ENCODE peak calls at places on chromosome 5, in five cellular contexts. One of them, this sample, is unnamed.

GRCh38 chr5:135478938-135479337 is 26.8 kb upstream of the TIFAB start:
- DNase-seq in heart left ventricle: no peak
- DNase-seq in stimulated activated CD8-positive, alpha-beta memory T cell treated with anti-CD3 and anti-CD28 coated beads, Interleukin-7, amount 100 ng/mL, for 24 hours: no peak
- DNase-seq in skeletal muscle cell: no peak
- DNase-seq in NCI-H774: peak
- DNase-seq in this sample: no peak

GRCh38 chr5:86814315-86814714 is 196.6 kb downstream of the COX7C start:
- DNase-seq in stimulated activated CD8-positive, alpha-beta memory T cell treated with anti-CD3 and anti-CD28 coated beads, Interleukin-7, amount 100 ng/mL, for 24 hours: no peak
- DNase-seq in heart left ventricle: no peak
- DNase-seq in skeletal muscle cell: no peak
- DNase-seq in NCI-H774: no peak
- DNase-seq in this sample: no peak

GRCh38 chr5:34914671-34915138 is 599 bp downstream of the RAD1 start:
- DNase-seq in skeletal muscle cell: no peak
- DNase-seq in stimulated activated CD8-positive, alpha-beta memory T cell treated with anti-CD3 and anti-CD28 coated beads, Interleukin-7, amount 100 ng/mL, for 24 hours: no peak
- DNase-seq in heart left ventricle: peak
- DNase-seq in NCI-H774: no peak
- DNase-seq in this sample: peak

GRCh38 chr5:135578685-135579341 is at the start of gene CXCL14:
- DNase-seq in stimulated activated CD8-positive, alpha-beta memory T cell treated with anti-CD3 and anti-CD28 coated beads, Interleukin-7, amount 100 ng/mL, for 24 hours: no peak
- DNase-seq in heart left ventricle: no peak
- DNase-seq in NCI-H774: no peak
- DNase-seq in skeletal muscle cell: peak
- DNase-seq in this sample: no peak

GRCh38 chr5:136207631-136208030 is 14.7 kb upstream of the SMIM32 start:
- DNase-seq in stimulated activated CD8-positive, alpha-beta memory T cell treated with anti-CD3 and anti-CD28 coated beads, Interleukin-7, amount 100 ng/mL, for 24 hours: no peak
- DNase-seq in heart left ventricle: no peak
- DNase-seq in NCI-H774: no peak
- DNase-seq in skeletal muscle cell: no peak
- DNase-seq in this sample: no peak

GRCh38 chr5:172777381-172778222 is 6.6 kb upstream of the DUSP1 start:
- DNase-seq in stimulated activated CD8-positive, alpha-beta memory T cell treated with anti-CD3 and anti-CD28 coated beads, Interleukin-7, amount 100 ng/mL, for 24 hours: peak
- DNase-seq in NCI-H774: no peak
- DNase-seq in heart left ventricle: peak
- DNase-seq in skeletal muscle cell: peak
- DNase-seq in this sample: no peak

GRCh38 chr5:135553688-135554462 is 18.1 kb upstream of the NEUROG1 start:
- DNase-seq in skeletal muscle cell: no peak
- DNase-seq in heart left ventricle: no peak
- DNase-seq in stimulated activated CD8-positive, alpha-beta memory T cell treated with anti-CD3 and anti-CD28 coated beads, Interleukin-7, amount 100 ng/mL, for 24 hours: no peak
- DNase-seq in NCI-H774: peak
- DNase-seq in this sample: no peak

GRCh38 chr5:170361600-170361999 is 27.6 kb downstream of the KCNMB1 start:
- DNase-seq in NCI-H774: no peak
- DNase-seq in stimulated activated CD8-positive, alpha-beta memory T cell treated with anti-CD3 and anti-CD28 coated beads, Interleukin-7, amount 100 ng/mL, for 24 hours: no peak
- DNase-seq in skeletal muscle cell: no peak
- DNase-seq in heart left ventricle: no peak
- DNase-seq in this sample: no peak

GRCh38 chr5:1460054-1460682 is 14.9 kb upstream of the SLC6A3 start:
- DNase-seq in NCI-H774: no peak
- DNase-seq in stimulated activated CD8-positive, alpha-beta memory T cell treated with anti-CD3 and anti-CD28 coated beads, Interleukin-7, amount 100 ng/mL, for 24 hours: no peak
- DNase-seq in heart left ventricle: peak
- DNase-seq in skeletal muscle cell: no peak
- DNase-seq in this sample: no peak

GRCh38 chr5:3027866-3028635 is 276.6 kb upstream of the IRX2 start:
- DNase-seq in heart left ventricle: no peak
- DNase-seq in stimulated activated CD8-positive, alpha-beta memory T cell treated with anti-CD3 and anti-CD28 coated beads, Interleukin-7, amount 100 ng/mL, for 24 hours: no peak
- DNase-seq in skeletal muscle cell: no peak
- DNase-seq in NCI-H774: no peak
- DNase-seq in this sample: no peak

GRCh38 chr5:123176224-123176937 is 87.3 kb downstream of the PRDM6 start:
- DNase-seq in skeletal muscle cell: no peak
- DNase-seq in NCI-H774: no peak
- DNase-seq in heart left ventricle: no peak
- DNase-seq in stimulated activated CD8-positive, alpha-beta memory T cell treated with anti-CD3 and anti-CD28 coated beads, Interleukin-7, amount 100 ng/mL, for 24 hours: no peak
- DNase-seq in this sample: no peak

GRCh38 chr5:154190652-154191304 is at the start of gene GALNT10:
- DNase-seq in skeletal muscle cell: no peak
- DNase-seq in stimulated activated CD8-positive, alpha-beta memory T cell treated with anti-CD3 and anti-CD28 coated beads, Interleukin-7, amount 100 ng/mL, for 24 hours: no peak
- DNase-seq in heart left ventricle: peak
- DNase-seq in NCI-H774: peak
- DNase-seq in this sample: no peak

GRCh38 chr5:111407562-111407961 is 104.8 kb downstream of the STARD4 start:
- DNase-seq in NCI-H774: no peak
- DNase-seq in stimulated activated CD8-positive, alpha-beta memory T cell treated with anti-CD3 and anti-CD28 coated beads, Interleukin-7, amount 100 ng/mL, for 24 hours: no peak
- DNase-seq in heart left ventricle: no peak
- DNase-seq in skeletal muscle cell: no peak
- DNase-seq in this sample: no peak

GRCh38 chr5:15645376-15645775 is 145.4 kb downstream of the FBXL7 start:
- DNase-seq in heart left ventricle: no peak
- DNase-seq in skeletal muscle cell: no peak
- DNase-seq in stimulated activated CD8-positive, alpha-beta memory T cell treated with anti-CD3 and anti-CD28 coated beads, Interleukin-7, amount 100 ng/mL, for 24 hours: no peak
- DNase-seq in NCI-H774: no peak
- DNase-seq in this sample: no peak

GRCh38 chr5:99061299-99061698 is 132.5 kb upstream of the CHD1 start:
- DNase-seq in skeletal muscle cell: no peak
- DNase-seq in NCI-H774: no peak
- DNase-seq in heart left ventricle: no peak
- DNase-seq in stimulated activated CD8-positive, alpha-beta memory T cell treated with anti-CD3 and anti-CD28 coated beads, Interleukin-7, amount 100 ng/mL, for 24 hours: no peak
- DNase-seq in this sample: no peak

GRCh38 chr5:166338801-166339200 is 1952.6 kb upstream of the WWC1 start:
- DNase-seq in NCI-H774: no peak
- DNase-seq in skeletal muscle cell: no peak
- DNase-seq in stimulated activated CD8-positive, alpha-beta memory T cell treated with anti-CD3 and anti-CD28 coated beads, Interleukin-7, amount 100 ng/mL, for 24 hours: no peak
- DNase-seq in heart left ventricle: no peak
- DNase-seq in this sample: no peak

GRCh38 chr5:144002866-144003265 is 167.6 kb downstream of the YIPF5 start:
- DNase-seq in NCI-H774: no peak
- DNase-seq in skeletal muscle cell: peak
- DNase-seq in heart left ventricle: no peak
- DNase-seq in stimulated activated CD8-positive, alpha-beta memory T cell treated with anti-CD3 and anti-CD28 coated beads, Interleukin-7, amount 100 ng/mL, for 24 hours: no peak
- DNase-seq in this sample: no peak